ENCODE peak calls at places on chromosomes 12 and 14, in four cellular contexts. U, E, T and G are unnamed samples.

GRCh38 chr14:69719501-69719951 is 47.4 kb upstream of the SRSF5 start:
- DNase-seq in U (peak), E (no peak), T (no peak), G (no peak)

GRCh38 chr12:1130571-1130970 is 139.5 kb downstream of the ERC1 start:
- DNase-seq in U (no peak), E (no peak), T (no peak), G (no peak)

GRCh38 chr12:123846340-123846739 is 84.2 kb downstream of the DNAH10 start:
- DNase-seq in U (no peak), E (no peak), T (no peak), G (no peak)

GRCh38 chr12:96652870-96653269 is 163.5 kb downstream of the CFAP54 start:
- DNase-seq in U (no peak), E (peak), T (no peak), G (no peak)

GRCh38 chr12:120490833-120491512 is 4.9 kb upstream of the DYNLL1 start:
- DNase-seq in U (no peak), E (no peak), T (no peak), G (no peak)

GRCh38 chr12:4856556-4856955 is 53.1 kb upstream of the KCNA1 start:
- DNase-seq in U (no peak), E (no peak), T (no peak), G (no peak)

GRCh38 chr12:89450922-89451321 is 73.7 kb downstream of the GALNT4 start:
- DNase-seq in U (peak), E (no peak), T (no peak), G (no peak)

GRCh38 chr12:10363922-10364838 is 25.7 kb downstream of the KLRK1 start:
- DNase-seq in U (peak), E (no peak), T (peak), G (peak)

GRCh38 chr14:64730061-64730440 is 25.8 kb downstream of the PLEKHG3 start:
- DNase-seq in U (no peak), E (no peak), T (peak), G (no peak)

GRCh38 chr14:106013879-106014376 is 487.5 kb downstream of the TMEM121 start:
- DNase-seq in U (no peak), E (no peak), T (no peak), G (peak)

GRCh38 chr14:74478996-74479635 is 14.0 kb downstream of the NPC2 start:
- DNase-seq in U (peak), E (peak), T (no peak), G (no peak)
- TF ChIP-seq CTCF in U (peak), E (peak), T (no peak), G (peak)

GRCh38 chr14:91375748-91376452 is 41.7 kb downstream of the CCDC88C start:
- DNase-seq in U (no peak), E (no peak), T (no peak), G (no peak)
- TF ChIP-seq CTCF in U (no peak), E (no peak), T (no peak), G (no peak)

DNA sequence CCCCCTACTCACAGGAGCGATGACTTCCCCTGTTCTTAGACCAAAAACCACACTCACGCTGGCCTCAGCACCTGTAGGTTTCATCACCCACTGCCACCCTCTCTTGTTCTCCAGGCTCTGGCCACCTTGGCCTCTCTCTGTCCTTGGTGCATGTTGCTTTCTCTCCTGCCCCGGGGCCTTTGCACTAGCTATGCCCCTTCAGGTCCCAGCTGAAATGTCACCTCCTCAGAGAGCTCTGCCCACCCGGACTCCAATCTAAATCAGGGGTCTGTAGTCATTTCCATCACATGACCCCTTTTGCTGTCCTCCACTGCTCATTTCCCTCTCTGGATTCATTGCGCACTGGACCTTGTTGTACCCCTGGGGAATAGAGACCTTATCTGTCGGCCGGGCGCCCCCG is 8.2 kb upstream of the TRPV4 start:
- DNase-seq in U (no peak), E (no peak), T (no peak), G (no peak)
- TF ChIP-seq CTCF in U (no peak), E (no peak), T (no peak), G (no peak)

GRCh38 chr12:115871714-115872113 is 405.8 kb downstream of the MED13L start:
- DNase-seq in U (peak), E (peak), T (no peak), G (peak)
- TF ChIP-seq CTCF in U (peak), E (peak), T (peak), G (peak)

DNA sequence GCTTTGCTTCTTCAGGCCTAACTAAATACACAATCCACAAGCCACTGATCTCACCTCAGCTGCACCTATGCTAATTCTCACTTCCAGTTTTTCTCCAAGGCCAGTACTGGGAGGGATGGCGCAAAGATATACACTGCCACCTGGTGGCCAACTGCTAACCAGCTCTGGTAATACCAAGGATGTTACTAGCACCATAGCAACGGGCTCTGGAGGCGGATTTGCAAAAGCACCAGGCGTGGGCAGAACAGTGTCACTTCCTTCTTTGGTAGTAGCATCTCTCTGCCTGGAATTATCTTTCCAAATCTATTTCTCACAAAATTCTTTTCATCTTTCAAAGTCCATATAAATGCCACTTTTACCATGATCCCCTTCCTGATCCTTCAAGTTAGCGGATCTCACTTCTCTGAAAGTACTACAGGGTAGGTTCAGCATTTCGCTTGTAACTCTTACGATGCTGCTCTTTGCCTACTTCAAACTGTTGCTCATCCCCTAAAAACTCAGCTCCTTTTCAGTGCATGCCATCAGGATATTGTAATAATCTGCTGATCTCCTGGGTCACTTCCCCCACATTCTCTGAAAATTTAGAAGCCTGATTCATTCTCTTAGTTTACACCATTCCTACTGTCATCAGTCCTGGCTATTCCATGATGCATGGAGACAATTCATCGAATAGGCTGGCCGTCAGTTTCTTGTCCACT is 37.1 kb upstream of the FOXJ2 start:
- DNase-seq in U (peak), E (peak), T (peak), G (peak)
- TF ChIP-seq CTCF in U (peak), E (peak), T (peak), G (peak)

DNA sequence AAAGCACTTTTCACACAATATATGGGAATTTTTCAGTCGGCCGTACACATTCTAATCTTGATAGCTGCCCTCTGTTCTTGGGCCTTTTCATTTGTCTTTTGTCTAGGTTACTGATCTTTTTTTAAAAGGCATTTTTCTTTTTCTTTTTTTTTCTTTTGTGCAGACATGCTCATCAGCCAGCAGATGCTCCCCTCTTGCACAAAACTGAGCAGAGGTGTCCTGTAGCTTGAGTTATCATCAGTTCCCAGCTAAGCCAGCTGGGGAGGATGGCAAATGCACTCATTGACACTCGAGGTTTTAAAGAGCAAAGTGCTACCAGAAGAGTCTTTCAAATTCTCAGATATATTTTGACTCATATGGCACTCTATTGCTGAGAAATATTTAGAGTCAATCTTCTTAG is 913.9 kb upstream of the SEL1L start:
- DNase-seq in U (no peak), E (no peak), T (no peak), G (no peak)
- TF ChIP-seq CTCF in U (no peak), E (no peak), T (no peak), G (no peak)

GRCh38 chr12:21860128-21860527 is 81.1 kb downstream of the ABCC9 start:
- DNase-seq in U (no peak), E (no peak), T (no peak), G (no peak)

GRCh38 chr12:21865846-21866245 is 75.4 kb downstream of the ABCC9 start:
- DNase-seq in U (no peak), E (no peak), T (no peak), G (no peak)

DNA sequence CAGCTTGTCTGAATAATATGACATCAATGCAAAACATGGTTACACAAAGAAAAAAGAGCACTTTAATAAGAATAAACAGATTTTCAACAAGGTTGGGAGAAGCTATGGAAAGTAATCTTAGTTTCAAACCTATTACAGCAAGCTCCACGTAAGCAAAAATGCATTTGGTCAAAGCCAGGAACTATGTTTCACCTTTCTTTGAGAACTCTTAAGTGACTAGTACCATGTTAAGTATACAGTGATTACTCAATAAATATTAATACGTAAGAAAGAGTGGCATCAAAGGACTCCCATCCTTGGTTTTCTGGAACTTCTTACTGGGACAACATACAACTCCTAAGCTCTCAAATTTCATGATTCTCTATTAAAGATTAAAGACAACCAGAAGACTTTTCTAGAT is 80.7 kb downstream of the ABCC9 start:
- DNase-seq in U (no peak), E (no peak), T (no peak), G (no peak)
- TF ChIP-seq CTCF in U (no peak), E (no peak), T (no peak), G (no peak)

DNA sequence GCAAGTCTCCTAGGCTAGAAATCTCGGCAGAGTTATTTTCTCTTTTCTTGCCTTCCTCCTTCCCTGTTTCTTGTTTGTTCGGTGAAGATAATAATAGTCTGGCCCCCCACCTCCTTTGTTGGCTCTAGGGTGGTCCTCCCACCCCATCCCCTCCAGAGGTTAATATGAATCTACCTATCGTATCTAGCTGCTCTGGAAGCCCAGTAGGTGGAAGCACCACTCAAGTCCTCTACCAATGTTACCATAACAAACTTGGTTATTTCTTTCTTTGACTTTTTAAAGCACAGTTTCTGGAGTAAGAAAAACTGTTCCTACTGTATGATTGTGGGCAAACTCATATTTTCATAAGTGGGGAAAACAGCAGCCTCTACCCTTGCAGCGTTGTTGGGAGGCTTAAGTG is 19.7 kb upstream of the GRIP1 start:
- DNase-seq in U (no peak), E (no peak), T (no peak), G (no peak)
- TF ChIP-seq CTCF in U (no peak), E (no peak), T (no peak), G (no peak)